ENCODE peak calls at places on chromosomes 13 and 19, in seven cellular contexts. D is cardiac fibroblast, L is spleen, C is kidney epithelial cell, Q is gastrocnemius medialis, S is fibroblast of lung, B is heart right ventricle. W is an unnamed sample.

GRCh38 chr19:12891553-12892021 is 627 bp downstream of the GCDH start:
- DNase-seq in D (no peak), L (peak; percentile 86), C (no peak), Q (no peak), S (no peak), B (no peak), W (no peak)

GRCh38 chr19:719081-719512 is 10.4 kb downstream of the PALM start:
- DNase-seq in D (no peak), L (no peak), C (no peak), Q (no peak), S (peak; percentile 79), B (peak; percentile 66), W (peak; percentile 53)

GRCh38 chr13:31859546-31859945 is 120.2 kb downstream of the RXFP2 start:
- DNase-seq in D (peak; percentile 22), L (no peak), C (no peak), Q (no peak), S (no peak), B (no peak), W (no peak)

GRCh38 chr13:27079421-27079958 is 92.1 kb downstream of the USP12 start:
- DNase-seq in D (peak; percentile 54), L (no peak), C (peak; percentile 81), Q (no peak), S (peak; percentile 39), B (no peak), W (peak; percentile 77)

GRCh38 chr19:45368737-45369340 is 1.5 kb downstream of the ERCC2 start:
- DNase-seq in D (no peak), L (no peak), C (no peak), Q (no peak), S (no peak), B (no peak), W (no peak)

GRCh38 chr19:31648347-31648746 is 299.1 kb upstream of the TSHZ3 start:
- DNase-seq in D (peak; percentile 1), L (no peak), C (peak; percentile 23), Q (no peak), S (peak; percentile 10), B (no peak), W (peak; percentile 12)

GRCh38 chr13:95745752-95746151 is 68.8 kb downstream of the DNAJC3 start:
- DNase-seq in D (no peak), L (no peak), C (no peak), Q (no peak), S (no peak), B (no peak), W (peak; percentile 35)

GRCh38 chr13:97976551-97977375 is 23.3 kb downstream of the IPO5 start:
- DNase-seq in D (no peak), L (peak; percentile 90), C (no peak), Q (no peak), S (no peak), B (peak; percentile 36), W (no peak)

GRCh38 chr19:38197937-38198704 is 25.9 kb downstream of the DPF1 start:
- DNase-seq in D (no peak), L (no peak), C (no peak), Q (no peak), S (no peak), B (no peak), W (no peak)

GRCh38 chr19:41547569-41547968 is 28.4 kb upstream of the CEACAM21 start:
- DNase-seq in D (no peak), L (no peak), C (no peak), Q (no peak), S (no peak), B (no peak), W (no peak)

GRCh38 chr13:35157143-35157755 is 215.2 kb downstream of the NBEA start:
- DNase-seq in D (peak; percentile 75), L (no peak), C (no peak), Q (no peak), S (peak; percentile 72), B (no peak), W (peak; percentile 78)

GRCh38 chr19:55437410-55437809 is 5.7 kb downstream of the SHISA7 start:
- DNase-seq in D (peak; percentile 66), L (no peak), C (no peak), Q (no peak), S (peak; percentile 63), B (peak; percentile 53), W (peak; percentile 74)

GRCh38 chr13:73598021-73598712 is 536.0 kb downstream of the KLF12 start:
- DNase-seq in D (peak; percentile 85), L (no peak), C (no peak), Q (no peak), S (peak; percentile 58), B (no peak), W (peak; percentile 39)

GRCh38 chr13:34207334-34207733 is 389.4 kb downstream of the RFC3 start:
- DNase-seq in D (peak; percentile 86), L (no peak), C (no peak), Q (no peak), S (peak; percentile 70), B (peak; percentile 21), W (peak; percentile 93)

GRCh38 chr13:99995503-99996176 is 14.1 kb downstream of the ZIC2 start:
- DNase-seq in D (peak; percentile 52), L (no peak), C (no peak), Q (no peak), S (peak; percentile 52), B (no peak), W (peak; percentile 78)

GRCh38 chr13:72208112-72208645 is 341.2 kb upstream of the DACH1 start:
- DNase-seq in D (no peak), L (no peak), C (no peak), Q (no peak), S (no peak), B (no peak), W (no peak)

GRCh38 chr13:93476175-93476574 is 249.6 kb downstream of the GPC6 start:
- DNase-seq in D (peak; percentile 25), L (no peak), C (peak; percentile 18), Q (no peak), S (peak; percentile 87), B (no peak), W (peak; percentile 96)

GRCh38 chr13:31824705-31825512 is 85.6 kb downstream of the RXFP2 start:
- DNase-seq in D (peak; percentile 62), L (no peak), C (no peak), Q (no peak), S (peak; percentile 28), B (no peak), W (peak; percentile 69)

DNA sequence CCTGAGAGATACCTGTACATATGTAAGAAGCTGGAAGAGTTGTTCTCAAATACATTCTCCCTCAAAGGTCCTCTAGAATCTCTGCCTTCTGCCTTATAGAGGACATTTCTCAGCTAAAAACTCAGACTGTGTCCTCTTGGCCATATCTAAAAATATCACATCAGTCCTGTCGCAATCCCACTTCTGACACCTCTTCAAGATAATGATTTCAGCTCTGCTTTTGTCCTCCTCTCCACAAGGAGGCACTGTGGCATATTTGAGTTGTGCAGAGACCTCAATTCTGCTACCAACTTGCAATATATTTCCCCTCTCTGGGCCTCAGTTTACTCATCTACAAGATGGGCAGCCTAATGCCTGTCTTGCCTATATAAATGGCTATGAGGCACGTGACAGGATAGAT is 16.6 kb downstream of the ADAMTS10 start:
- DNase-seq in D (no peak), L (no peak), C (no peak), Q (no peak), S (no peak), B (no peak), W (peak; percentile 42)
- TF ChIP-seq CTCF in D (peak; percentile 19), L (no peak), C (no peak), Q (no peak), S (no peak), B (peak; percentile 8), W (peak; percentile 53)

GRCh38 chr13:110561335-110562033 is at the start of gene RAB20:
- DNase-seq in D (peak; percentile 82), L (peak; percentile 95), C (peak; percentile 21), Q (peak; percentile 73), S (peak; percentile 86), B (peak; percentile 90), W (peak; percentile 90)

GRCh38 chr13:110563463-110563774 is 1.9 kb upstream of the RAB20 start:
- DNase-seq in D (no peak), L (no peak), C (no peak), Q (no peak), S (no peak), B (no peak), W (no peak)

GRCh38 chr13:110560606-110561334 is 752 bp downstream of the RAB20 start:
- DNase-seq in D (peak; percentile 45), L (no peak), C (no peak), Q (no peak), S (peak; percentile 30), B (peak; percentile 37), W (no peak)

GRCh38 chr13:110564472-110564985 is 3.0 kb upstream of the RAB20 start:
- DNase-seq in D (no peak), L (no peak), C (no peak), Q (no peak), S (no peak), B (no peak), W (no peak)

DNA sequence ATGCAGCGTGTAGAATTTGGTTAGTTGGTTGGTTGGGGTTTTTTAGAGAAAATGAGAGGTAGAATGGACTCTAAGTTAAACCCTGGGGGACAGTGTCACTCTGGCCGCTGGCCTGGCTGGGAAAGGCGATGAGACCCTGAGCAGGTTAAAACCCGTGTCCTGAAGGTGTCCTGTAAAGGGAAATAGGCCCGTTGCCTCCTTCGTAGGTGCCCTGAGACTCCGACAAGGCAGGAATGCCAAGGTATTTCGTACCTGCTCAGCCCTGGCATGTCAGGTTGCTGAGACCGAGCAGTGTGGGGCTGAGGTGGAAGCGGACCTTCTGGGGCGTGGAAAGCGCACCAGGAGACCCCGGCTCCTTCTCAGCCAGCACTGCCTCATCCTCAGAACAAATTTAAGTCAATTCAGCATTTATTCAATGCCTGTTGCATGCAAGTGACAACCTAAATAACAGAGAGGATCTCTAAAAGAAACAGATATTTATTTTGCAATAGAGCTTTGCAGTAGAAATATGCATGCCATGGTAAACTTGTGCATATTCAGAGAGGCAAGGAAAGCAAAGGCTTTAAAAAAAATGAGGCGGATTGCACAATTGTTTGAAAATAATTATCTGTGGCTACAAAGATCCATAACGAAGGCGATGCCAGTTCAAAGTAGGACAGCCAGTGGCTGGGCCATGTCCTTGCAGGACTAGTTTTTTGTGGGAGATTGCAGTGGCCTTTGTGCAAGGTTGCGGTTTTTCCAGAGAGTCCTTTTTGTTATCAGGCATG is 1.4 kb upstream of the RAB20 start:
- DNase-seq in D (no peak), L (no peak), C (no peak), Q (no peak), S (no peak), B (no peak), W (no peak)
- TF ChIP-seq CTCF in D (no peak), L (no peak), C (no peak), Q (no peak), S (no peak), B (no peak), W (no peak)

GRCh38 chr19:29785955-29786589 is 25.7 kb upstream of the CCNE1 start:
- DNase-seq in D (no peak), L (no peak), C (no peak), Q (no peak), S (no peak), B (no peak), W (no peak)
- TF ChIP-seq CTCF in D (peak; percentile 14), L (no peak), C (no peak), Q (no peak), S (no peak), B (no peak), W (peak; percentile 24)

DNA sequence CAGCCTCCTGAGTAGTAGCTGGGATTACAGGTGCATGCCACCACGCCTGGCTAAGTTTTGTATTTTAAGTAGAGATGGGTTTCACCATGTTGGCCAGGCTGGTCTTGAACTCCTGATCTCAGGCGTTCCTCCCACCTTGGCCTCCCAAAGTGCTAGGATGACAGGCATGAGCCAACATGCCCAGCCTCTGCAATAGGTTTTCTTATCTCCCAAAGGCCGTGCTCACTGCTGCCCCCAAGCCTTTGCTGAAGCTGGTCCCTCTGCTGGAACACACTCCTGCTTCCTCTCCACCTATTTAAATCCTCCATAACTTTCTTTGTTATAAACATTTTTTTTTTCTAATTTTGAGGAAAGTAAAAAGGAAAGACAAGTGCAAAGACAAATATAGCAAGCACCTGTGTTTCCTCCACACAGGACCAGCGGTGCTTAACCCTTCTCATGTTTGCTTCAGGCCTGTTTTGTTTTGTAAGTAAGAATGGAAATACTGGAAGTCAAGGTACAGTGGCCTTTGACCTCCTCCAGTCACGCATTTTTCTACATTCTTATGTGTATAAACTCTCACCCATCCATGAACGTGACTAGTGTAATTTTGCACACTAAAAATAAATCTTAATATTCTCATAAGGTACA is 14.5 kb upstream of the TNFAIP8L1 start:
- DNase-seq in D (no peak), L (no peak), C (no peak), Q (no peak), S (peak; percentile 17), B (no peak), W (no peak)
- TF ChIP-seq CTCF in D (peak; percentile 40), L (no peak), C (peak; percentile 49), Q (no peak), S (no peak), B (peak; percentile 18), W (peak; percentile 54)

W was measured in choroid plexus epithelial cell.